ENCODE peak calls at places on chromosome 18, in nine cellular contexts. G is stimulated activated CD4-positive, alpha-beta T cell treated with anti-CD3 and anti-CD28 coated beads, Interleukin-15, amount 100 ng/mL, for 1 hour; C is body of pancreas; J is adrenal gland; Q is central memory CD4-positive, alpha-beta T cell; H is H9; E is T-helper 9 cell; O is stimulated activated CD8-positive, alpha-beta memory T cell treated with anti-CD3 and anti-CD28 coated beads, Interleukin-15, amount 100 ng/mL, for 24 hours; U is foreskin fibroblast. Y is an unnamed sample.

GRCh38 chr18:79523738-79524180 is 128.0 kb downstream of the NFATC1 start:
- DNase-seq in C (no peak), E (peak), H (no peak), U (no peak), G (peak), Q (peak), J (peak), O (no peak), Y (peak)

GRCh38 chr18:28455971-28456370 is 279.0 kb upstream of the CDH2 start:
- DNase-seq in G (no peak), U (no peak), C (no peak), H (no peak), E (no peak), O (no peak), J (no peak), Q (no peak), Y (no peak)

GRCh38 chr18:31274915-31275314 is 43.0 kb upstream of the DSG1 start:
- DNase-seq in G (no peak), O (no peak), J (no peak), Q (no peak), H (no peak), U (no peak), C (peak), E (no peak), Y (no peak)

GRCh38 chr18:70181725-70182124 is 23.8 kb downstream of the RTTN start:
- DNase-seq in E (no peak), U (no peak), H (no peak), Q (no peak), G (no peak), C (no peak), O (no peak), J (no peak), Y (no peak)

GRCh38 chr18:49768051-49768391 is 45.3 kb downstream of the ACAA2 start:
- DNase-seq in O (no peak), G (no peak), U (peak), H (peak), J (no peak), Q (no peak), E (no peak), C (peak), Y (no peak)

GRCh38 chr18:32308493-32309120 is 118.8 kb downstream of the MEP1B start:
- DNase-seq in O (no peak), H (no peak), C (no peak), E (no peak), Q (no peak), U (peak), G (no peak), J (no peak), Y (no peak)

GRCh38 chr18:62863629-62864028 is 148.3 kb downstream of the PHLPP1 start:
- DNase-seq in G (no peak), J (peak), O (no peak), H (no peak), U (peak), Q (no peak), E (no peak), C (no peak), Y (no peak)

GRCh38 chr18:9705183-9705864 is 2.8 kb upstream of the RAB31 start:
- DNase-seq in O (no peak), H (no peak), Q (no peak), C (no peak), E (no peak), U (peak), G (no peak), J (no peak), Y (no peak)

GRCh38 chr18:48902856-48903601 is 47.7 kb downstream of the SMAD7 start:
- DNase-seq in G (no peak), H (peak), O (no peak), J (peak), Q (no peak), E (no peak), C (peak), U (no peak), Y (no peak)

GRCh38 chr18:67766930-67767329 is 250.4 kb upstream of the DSEL start:
- DNase-seq in E (no peak), J (no peak), O (no peak), H (no peak), G (no peak), C (no peak), Q (no peak), U (peak), Y (no peak)

GRCh38 chr18:73891572-73892421 is 255.8 kb downstream of the FBXO15 start:
- DNase-seq in H (peak), G (no peak), E (no peak), C (no peak), J (no peak), O (no peak), U (no peak), Q (no peak), Y (no peak)

GRCh38 chr18:10713400-10713799 is 187.6 kb downstream of the NAPG start:
- DNase-seq in U (no peak), C (no peak), O (no peak), H (no peak), G (no peak), J (no peak), Q (no peak), E (no peak), Y (no peak)

GRCh38 chr18:9673296-9674251 is 34.5 kb upstream of the RAB31 start:
- DNase-seq in E (no peak), O (no peak), H (peak), U (peak), J (peak), C (peak), Q (peak), G (no peak), Y (no peak)

GRCh38 chr18:6729247-6730091 is at the start of gene ARHGAP28:
- DNase-seq in G (no peak), J (peak), E (no peak), Q (no peak), C (peak), U (peak), O (no peak), H (peak), Y (no peak)

GRCh38 chr18:47689386-47689785 is 241.1 kb downstream of the SMAD2 start:
- DNase-seq in U (no peak), Q (no peak), H (peak), J (no peak), E (no peak), G (no peak), O (no peak), C (no peak), Y (no peak)

GRCh38 chr18:24014062-24014985 is at the start of gene TTC39C:
- DNase-seq in U (peak), Q (peak), G (peak), J (peak), E (peak), C (peak), H (peak), O (peak), Y (peak)

GRCh38 chr18:48137354-48138208 is 207.1 kb upstream of the SMAD2 start:
- DNase-seq in H (no peak), Q (no peak), O (no peak), J (no peak), C (no peak), G (no peak), U (no peak), E (no peak), Y (no peak)

GRCh38 chr18:26976206-26976605 is 110.7 kb upstream of the AQP4 start:
- DNase-seq in H (no peak), U (no peak), E (no peak), Q (no peak), G (no peak), J (no peak), O (no peak), C (no peak), Y (no peak)

GRCh38 chr18:73688851-73689659 is 458.6 kb downstream of the FBXO15 start:
- DNase-seq in O (no peak), G (no peak), H (no peak), J (no peak), Q (no peak), E (no peak), C (no peak), U (peak), Y (no peak)

GRCh38 chr18:35451032-35451431 is 46.7 kb downstream of the INO80C start:
- DNase-seq in J (no peak), O (no peak), E (no peak), G (no peak), H (no peak), U (no peak), C (no peak), Q (no peak), Y (no peak)

GRCh38 chr18:3057526-3057925 is 44.6 kb upstream of the LPIN2 start:
- DNase-seq in O (no peak), H (no peak), Q (no peak), G (no peak), J (no peak), U (no peak), E (no peak), C (no peak), Y (no peak)

GRCh38 chr18:59783138-59783537 is 85.9 kb upstream of the CCBE1 start:
- DNase-seq in U (peak), C (no peak), H (peak), O (no peak), G (no peak), Q (no peak), E (no peak), J (peak), Y (no peak)

GRCh38 chr18:13137041-13137938 is 81.3 kb upstream of the LDLRAD4 start:
- DNase-seq in O (no peak), C (no peak), J (no peak), G (no peak), U (no peak), Q (peak), H (no peak), E (peak), Y (peak)

Y was measured in effector CD4-positive, alpha-beta T cell.